ENCODE peak calls at places on chromosomes 12 and 14, in seven cellular contexts. Y is HepG2, F is endothelial cell of umbilical vein, K is HCT116, U is fibroblast of lung, Z is astrocyte, O is GM23338. L is an unnamed sample.

GRCh38 chr12:17818931-17819330 is 271.1 kb downstream of the RERGL start:
- DNase-seq in Y (no peak), F (no peak), K (no peak), U (no peak), Z (no peak), O (peak), L (no peak)

GRCh38 chr12:46369095-46369473 is 3.5 kb downstream of the SLC38A2 start:
- DNase-seq in Y (no peak), F (no peak), K (no peak), U (no peak), Z (no peak), O (no peak), L (no peak)

GRCh38 chr12:51914034-51914923 is 7.0 kb downstream of the ACVRL1 start:
- DNase-seq in Y (no peak), F (no peak), K (no peak), U (no peak), Z (no peak), O (no peak), L (no peak)

GRCh38 chr12:56522486-56523193 is 1.0 kb downstream of the RBMS2 start:
- DNase-seq in Y (no peak), F (peak), K (no peak), U (peak), Z (peak), O (peak), L (peak)

GRCh38 chr14:51963164-51963733 is 26.1 kb upstream of the RTRAF start:
- DNase-seq in Y (no peak), F (peak), K (no peak), U (peak), Z (peak), O (no peak), L (no peak)

GRCh38 chr12:108784270-108784669 is 53.0 kb upstream of the CORO1C start:
- DNase-seq in Y (no peak), F (no peak), K (no peak), U (no peak), Z (no peak), O (peak), L (no peak)

GRCh38 chr14:73437206-73437605 is 21.1 kb downstream of the NUMB start:
- DNase-seq in Y (no peak), F (no peak), K (no peak), U (no peak), Z (no peak), O (no peak), L (no peak)

GRCh38 chr14:77498120-77498979 is at the start of gene ISM2:
- DNase-seq in Y (peak), F (peak), K (no peak), U (peak), Z (peak), O (peak), L (peak)

GRCh38 chr14:32481707-32482106 is 152.6 kb downstream of the AKAP6 start:
- DNase-seq in Y (no peak), F (no peak), K (no peak), U (no peak), Z (no peak), O (no peak), L (no peak)

GRCh38 chr14:77610553-77610952 is 5.9 kb downstream of the SPTLC2 start:
- DNase-seq in Y (no peak), F (no peak), K (no peak), U (no peak), Z (no peak), O (no peak), L (no peak)

GRCh38 chr12:26241095-26241494 is 45.7 kb downstream of the SSPN start:
- DNase-seq in Y (no peak), F (no peak), K (no peak), U (no peak), Z (no peak), O (no peak), L (no peak)

GRCh38 chr12:123061806-123062205 is 81.3 kb downstream of the ARL6IP4 start:
- DNase-seq in Y (no peak), F (no peak), K (no peak), U (no peak), Z (no peak), O (no peak), L (no peak)

GRCh38 chr14:88327497-88327896 is 4.4 kb upstream of the KCNK10 start:
- DNase-seq in Y (no peak), F (no peak), K (no peak), U (no peak), Z (no peak), O (no peak), L (no peak)

GRCh38 chr14:64856528-64857445 is 22.9 kb downstream of the SPTB start:
- DNase-seq in Y (no peak), F (no peak), K (no peak), U (peak), Z (peak), O (no peak), L (no peak)
- H3K4me2 ChIP-seq in Y (no peak), F (no peak), K (no peak), U (no peak), Z (no peak), O (peak), L (no peak)

GRCh38 chr14:104223810-104224515 is 85.6 kb downstream of the KIF26A start:
- DNase-seq in Y (no peak), F (peak), K (no peak), U (no peak), Z (no peak), O (no peak), L (no peak)
- TF ChIP-seq EZH2 in Y (no peak), F (no peak), K (no peak), U (no peak), Z (no peak), O (no peak), L (no peak)

GRCh38 chr12:93080994-93081809 is 152.1 kb upstream of the EEA1 start:
- DNase-seq in Y (peak), F (peak), K (no peak), U (peak), Z (peak), O (peak), L (peak)

GRCh38 chr12:93078577-93078976 is 149.5 kb upstream of the EEA1 start:
- DNase-seq in Y (no peak), F (no peak), K (no peak), U (no peak), Z (no peak), O (no peak), L (no peak)

GRCh38 chr12:93080452-93080851 is 151.4 kb upstream of the EEA1 start:
- DNase-seq in Y (no peak), F (peak), K (no peak), U (no peak), Z (no peak), O (peak), L (no peak)

GRCh38 chr12:93079271-93079670 is 150.2 kb upstream of the EEA1 start:
- DNase-seq in Y (no peak), F (no peak), K (no peak), U (no peak), Z (no peak), O (no peak), L (no peak)

GRCh38 chr12:93079976-93080375 is 150.9 kb upstream of the EEA1 start:
- DNase-seq in Y (no peak), F (no peak), K (no peak), U (no peak), Z (no peak), O (no peak), L (no peak)
- H3K4me2 ChIP-seq in Y (no peak), F (no peak), K (no peak), U (no peak), Z (peak), O (peak), L (no peak)

GRCh38 chr12:49088190-49088931 is 6.2 kb downstream of the DHH start:
- DNase-seq in Y (peak), F (peak), K (peak), U (peak), Z (peak), O (peak), L (peak)
- TF ChIP-seq EZH2 in Y (no peak), F (no peak), K (no peak), U (peak), Z (no peak), O (peak), L (no peak)

GRCh38 chr12:93552427-93552826 is 20.0 kb upstream of the SOCS2 start:
- DNase-seq in Y (no peak), F (no peak), K (no peak), U (no peak), Z (no peak), O (no peak), L (no peak)

GRCh38 chr12:93550748-93551611 is 21.5 kb upstream of the SOCS2 start:
- DNase-seq in Y (no peak), F (no peak), K (no peak), U (peak), Z (peak), O (no peak), L (no peak)

GRCh38 chr12:93547778-93548177 is 24.7 kb upstream of the SOCS2 start:
- DNase-seq in Y (no peak), F (no peak), K (no peak), U (no peak), Z (no peak), O (no peak), L (no peak)

GRCh38 chr12:93549174-93549573 is 23.3 kb upstream of the SOCS2 start:
- DNase-seq in Y (no peak), F (no peak), K (no peak), U (no peak), Z (no peak), O (no peak), L (no peak)
- H3K4me2 ChIP-seq in Y (no peak), F (no peak), K (no peak), U (no peak), Z (no peak), O (no peak), L (no peak)

DNA sequence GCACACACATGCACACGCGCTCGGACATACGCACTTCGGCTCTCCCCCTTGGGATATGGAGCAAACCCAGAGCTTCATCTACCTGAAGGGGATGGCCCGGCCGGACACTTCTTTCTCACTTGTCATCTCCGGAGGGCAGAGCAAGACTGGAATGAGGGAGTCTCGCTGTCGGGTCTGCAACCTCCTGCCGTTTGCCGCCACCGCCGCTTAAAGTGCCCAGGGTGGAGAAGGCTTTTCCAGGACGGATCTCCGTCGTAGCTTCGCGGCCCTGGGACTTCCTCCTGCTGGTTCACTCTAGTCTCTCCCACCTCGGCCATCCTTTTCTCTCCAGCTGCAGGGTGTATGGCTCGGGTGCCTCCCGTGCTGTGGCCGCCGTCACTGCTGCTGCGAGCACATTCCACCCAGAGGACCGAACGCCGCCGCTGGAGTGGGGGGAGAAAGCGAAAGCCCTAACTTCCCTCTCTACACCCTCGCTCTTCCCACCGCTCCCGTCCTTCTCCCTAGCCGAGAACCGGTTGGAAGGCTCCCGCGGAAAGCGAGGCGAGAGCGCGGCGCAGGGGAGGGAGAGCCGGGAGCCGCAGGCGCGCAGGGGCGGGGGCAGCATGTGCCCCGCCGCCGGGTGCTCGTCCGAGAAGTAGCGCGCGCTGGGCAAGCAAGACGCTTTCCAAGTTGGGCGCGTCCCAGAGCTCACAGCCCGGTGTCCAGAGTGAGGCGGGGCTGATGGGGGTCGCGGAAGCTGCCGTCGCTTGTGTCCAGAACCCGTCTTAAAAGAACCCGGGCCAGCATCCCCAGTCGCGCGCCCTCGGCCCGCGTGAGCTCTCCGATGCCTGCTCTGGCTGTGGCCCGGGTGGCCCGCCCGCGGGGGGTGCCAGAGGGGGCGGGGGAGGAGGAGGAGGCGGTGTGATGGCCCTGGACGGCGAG is at the start of gene TRHDE:
- DNase-seq in Y (no peak), F (peak), K (no peak), U (peak), Z (peak), O (peak), L (peak)
- TF ChIP-seq EZH2 in Y (peak), F (peak), K (no peak), U (no peak), Z (no peak), O (peak), L (no peak)

DNA sequence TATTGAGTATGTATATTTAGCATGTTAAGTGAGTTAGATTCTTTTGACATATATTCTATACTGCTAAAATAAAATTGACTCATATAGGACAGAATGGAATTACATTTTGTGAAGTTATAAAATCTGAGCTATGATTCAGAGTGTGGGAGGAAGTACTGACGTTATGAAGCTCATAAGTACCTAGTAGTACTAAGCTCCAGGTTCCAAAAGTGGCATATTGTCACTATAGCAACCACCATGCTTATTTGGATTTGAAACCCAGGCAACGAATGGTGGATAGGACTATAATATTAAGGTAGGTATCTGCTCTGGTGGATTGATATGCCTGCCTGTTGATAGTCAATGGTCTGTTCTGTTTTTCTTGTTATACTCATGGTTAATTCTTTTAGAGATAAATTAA is 2.2 kb upstream of the FBXO33 start:
- DNase-seq in Y (no peak), F (no peak), K (no peak), U (no peak), Z (no peak), O (no peak), L (peak)
- H3K4me2 ChIP-seq in Y (peak), F (no peak), K (no peak), U (no peak), Z (no peak), O (no peak), L (peak)

GRCh38 chr14:60641722-60642269 is 7.5 kb downstream of the SIX1 start:
- DNase-seq in Y (no peak), F (no peak), K (no peak), U (no peak), Z (no peak), O (no peak), L (no peak)

GRCh38 chr14:60643443-60644402 is 5.6 kb downstream of the SIX1 start:
- DNase-seq in Y (peak), F (no peak), K (no peak), U (no peak), Z (no peak), O (peak), L (no peak)

GRCh38 chr14:60640859-60641721 is 8.2 kb downstream of the SIX1 start:
- DNase-seq in Y (no peak), F (no peak), K (no peak), U (no peak), Z (no peak), O (peak), L (no peak)

GRCh38 chr14:60642270-60642789 is 6.9 kb downstream of the SIX1 start:
- DNase-seq in Y (no peak), F (no peak), K (no peak), U (no peak), Z (no peak), O (peak), L (no peak)

GRCh38 chr14:60642790-60643397 is 6.4 kb downstream of the SIX1 start:
- DNase-seq in Y (no peak), F (no peak), K (no peak), U (no peak), Z (no peak), O (peak), L (no peak)
- TF ChIP-seq EZH2 in Y (no peak), F (peak), K (no peak), U (peak), Z (peak), O (peak), L (peak)